ENCODE peak calls at places on chromosomes 12 and 14, in seven cellular contexts. X is left ventricle myocardium inferior, Y is astrocyte of the spinal cord, A is heart right ventricle, H is HCT116, Q is colonic mucosa, I is lower leg skin. O is an unnamed sample.

GRCh38 chr14:68956728-68957127 is 22.4 kb downstream of the ACTN1 start:
- DNase-seq in H (no peak), X (no peak), Y (no peak), Q (no peak), A (no peak), I (no peak), O (no peak)

GRCh38 chr14:68792022-68792829 is 641 bp downstream of the ZFP36L1 start:
- DNase-seq in X (no peak), A (no peak), H (no peak), Y (no peak), Q (peak; percentile 56), I (no peak), O (no peak)

GRCh38 chr14:34461334-34462131 is 507 bp downstream of the SPTSSA start:
- DNase-seq in H (peak; percentile 13), A (peak; percentile 48), Y (peak; percentile 46), X (peak; percentile 47), I (peak; percentile 31), Q (peak; percentile 77), O (no peak)

GRCh38 chr14:63650336-63650952 is 8.8 kb upstream of the WDR89 start:
- DNase-seq in H (no peak), Y (no peak), Q (no peak), A (no peak), X (no peak), I (no peak), O (no peak)

GRCh38 chr12:110741795-110742717 is 635 bp downstream of the PPP1CC start:
- DNase-seq in Q (peak; percentile 46), X (no peak), H (no peak), Y (peak; percentile 38), A (peak; percentile 42), I (peak; percentile 20), O (peak; percentile 85)

GRCh38 chr14:63564318-63564717 is 21.1 kb upstream of the PPP2R5E start:
- DNase-seq in X (peak; percentile 18), Y (no peak), A (peak; percentile 9), Q (peak; percentile 27), I (peak; percentile 18), H (no peak), O (no peak)

GRCh38 chr12:34289431-34290190 is 267.3 kb downstream of the ALG10 start:
- DNase-seq in A (no peak), H (no peak), Y (no peak), X (peak; percentile 4), I (no peak), Q (no peak), O (peak; percentile 83)

GRCh38 chr12:106907411-106907810 is 48.3 kb upstream of the TMEM263 start:
- DNase-seq in I (no peak), Q (no peak), X (no peak), Y (no peak), H (no peak), A (no peak), O (no peak)

GRCh38 chr12:104551313-104551931 is 94.7 kb downstream of the CHST11 start:
- DNase-seq in Y (no peak), A (no peak), H (no peak), I (no peak), X (no peak), Q (no peak), O (no peak)

GRCh38 chr14:57060276-57060956 is 208.3 kb downstream of the EXOC5 start:
- DNase-seq in X (no peak), Y (no peak), I (no peak), Q (no peak), A (no peak), H (no peak), O (no peak)

GRCh38 chr14:104680806-104681688 is 8.4 kb upstream of the INF2 start:
- DNase-seq in I (peak; percentile 73), A (no peak), Y (peak; percentile 78), Q (peak; percentile 87), X (peak; percentile 49), H (no peak), O (no peak)
- TF ChIP-seq CTCF in I (no peak), A (no peak), Y (peak; percentile 41), Q (no peak), X (no peak), H (peak; percentile 46), O (peak; percentile 48)

GRCh38 chr14:99733221-99733550 is 49.1 kb downstream of the CYP46A1 start:
- DNase-seq in Y (no peak), I (no peak), H (no peak), A (no peak), X (no peak), Q (no peak), O (no peak)

GRCh38 chr14:99733551-99734405 is 49.7 kb downstream of the CYP46A1 start:
- DNase-seq in H (no peak), X (peak; percentile 46), I (no peak), A (peak; percentile 53), Y (no peak), Q (no peak), O (no peak)

GRCh38 chr14:99735189-99736135 is 51.4 kb downstream of the CYP46A1 start:
- DNase-seq in X (peak; percentile 9), H (no peak), Q (no peak), I (no peak), A (peak; percentile 1), Y (no peak), O (no peak)

GRCh38 chr14:99732436-99733220 is 48.5 kb downstream of the CYP46A1 start:
- DNase-seq in H (no peak), Q (no peak), X (peak; percentile 16), A (peak; percentile 9), Y (no peak), I (no peak), O (no peak)

DNA sequence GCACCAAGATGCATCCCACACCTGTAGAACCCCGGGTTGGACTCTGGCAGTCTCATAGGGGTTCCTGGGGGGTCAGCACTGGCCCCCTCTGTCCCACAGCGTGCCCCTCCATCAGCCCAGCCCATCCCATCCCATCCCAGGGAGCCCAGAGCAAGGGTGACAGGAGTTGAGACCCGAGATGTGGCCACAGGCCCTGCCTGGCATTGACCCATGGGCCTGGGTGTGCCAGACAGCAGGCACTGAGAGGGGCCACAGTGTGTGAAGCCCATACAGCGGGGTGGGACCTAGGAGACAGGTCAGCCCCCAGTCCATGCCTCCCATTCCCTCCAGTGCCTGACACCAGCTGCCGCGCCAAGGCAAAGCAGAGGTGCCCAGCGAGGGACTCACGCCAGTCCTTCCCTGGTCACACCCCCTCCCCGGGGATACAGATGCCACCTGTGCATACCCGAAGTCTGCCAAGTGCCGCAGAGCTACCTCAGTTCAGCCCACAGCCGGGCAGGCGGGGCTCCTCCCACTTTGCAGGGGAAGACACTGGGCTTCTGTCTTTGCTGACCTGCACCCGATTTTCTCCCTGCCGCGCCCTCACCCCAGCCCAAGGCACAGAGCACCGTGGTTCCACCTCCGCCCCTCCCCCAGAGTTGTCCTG is 50.4 kb downstream of the CYP46A1 start:
- DNase-seq in Q (no peak), X (peak; percentile 14), H (no peak), Y (no peak), A (peak; percentile 3), I (no peak), O (no peak)
- TF ChIP-seq CTCF in Q (no peak), X (no peak), H (no peak), Y (no peak), A (no peak), I (no peak), O (no peak)

GRCh38 chr14:106491851-106492250 is 965.5 kb downstream of the TMEM121 start:
- DNase-seq in Y (no peak), I (no peak), X (no peak), A (no peak), Q (no peak), H (no peak), O (no peak)
- TF ChIP-seq CTCF in Y (peak; percentile 22), I (no peak), X (no peak), A (no peak), Q (peak; percentile 11), H (peak; percentile 50), O (no peak)

DNA sequence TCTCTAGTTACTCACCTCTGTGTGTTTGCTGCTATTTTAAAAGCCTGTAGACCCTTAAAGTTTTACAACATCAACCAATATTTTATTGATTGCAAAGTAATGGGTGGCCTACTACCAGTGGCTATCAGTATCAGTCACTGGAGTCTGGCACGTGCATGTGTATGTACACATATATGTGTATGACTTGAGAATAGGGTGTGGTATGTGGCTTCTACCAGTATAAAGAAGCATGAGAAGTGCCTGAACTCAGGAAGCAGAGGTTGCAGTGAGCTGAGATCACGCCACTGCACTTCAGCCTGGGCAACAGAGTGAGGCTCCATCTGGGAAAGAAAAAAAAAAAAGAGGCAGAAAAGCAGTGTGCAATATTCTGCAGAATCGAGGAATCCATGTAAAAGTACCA is 45.4 kb upstream of the GAS2L3 start:
- DNase-seq in Y (no peak), A (no peak), X (no peak), H (no peak), Q (no peak), I (no peak), O (no peak)
- TF ChIP-seq CTCF in Y (no peak), A (no peak), X (no peak), H (no peak), Q (no peak), I (no peak), O (no peak)

DNA sequence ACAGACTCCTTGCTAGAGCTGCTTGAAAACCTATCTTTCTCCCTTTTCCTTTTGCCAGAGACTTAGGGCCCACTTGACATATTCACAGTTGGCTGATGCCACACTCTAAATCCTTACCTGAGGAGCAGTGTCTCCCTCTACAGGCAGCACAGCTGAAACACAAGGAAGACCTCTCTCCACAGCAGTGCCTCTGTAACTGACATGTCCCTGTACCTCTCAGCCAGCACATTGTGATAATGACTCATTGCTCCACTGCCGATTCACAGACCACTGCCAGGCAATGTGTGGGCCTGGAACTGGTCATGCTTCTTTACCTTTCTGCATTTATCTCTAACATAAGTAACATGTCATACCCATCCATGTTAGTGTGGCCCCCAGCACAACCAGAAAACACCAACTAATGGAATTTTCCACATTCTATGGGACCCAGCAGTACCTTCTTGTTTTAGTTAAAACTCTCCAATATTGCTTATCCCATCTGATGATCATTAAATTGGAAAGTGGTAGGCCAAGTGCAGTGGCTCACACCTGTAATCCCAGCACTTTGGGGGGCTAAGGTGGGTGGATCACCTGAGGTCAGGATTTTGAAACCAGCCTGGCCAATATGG is 56.5 kb downstream of the GTF2A1 start:
- DNase-seq in Q (peak; percentile 37), X (no peak), H (peak; percentile 83), A (peak; percentile 44), Y (peak; percentile 69), I (peak; percentile 51), O (no peak)
- TF ChIP-seq CTCF in Q (peak; percentile 39), X (peak; percentile 57), H (peak; percentile 89), A (peak; percentile 23), Y (peak; percentile 82), I (no peak), O (peak; percentile 51)

GRCh38 chr12:754871-755562 is 2.6 kb downstream of the WNK1 start:
- DNase-seq in A (no peak), H (no peak), I (no peak), X (no peak), Q (no peak), Y (peak; percentile 65), O (no peak)
- TF ChIP-seq CTCF in A (peak; percentile 5), H (peak; percentile 31), I (no peak), X (peak; percentile 65), Q (peak; percentile 53), Y (peak; percentile 47), O (peak; percentile 53)

O was measured in osteocyte.